ENCODE peak calls at places on chromosomes 16 and 17, in four cellular contexts. N is GM12878, S is A549, H is SK-N-SH. U is an unnamed sample.
A peak's percentile ranks its signal among the peaks of the same experiment; 100 is the strongest.

GRCh38 chr17:49403514-49404289 is 11.0 kb downstream of the PHB1 start:
- DNase-seq in N (no peak), S (no peak), H (no peak), U (no peak)

GRCh38 chr17:78174332-78174869 is 6.0 kb downstream of the SYNGR2 start:
- DNase-seq in N (no peak), S (no peak), H (no peak), U (no peak)

GRCh38 chr17:10025976-10026785 is 121.1 kb upstream of the RCVRN start:
- DNase-seq in N (no peak), S (no peak), H (no peak), U (no peak)

GRCh38 chr17:71790791-71791190 is 330.0 kb upstream of the SOX9 start:
- DNase-seq in N (no peak), S (peak; percentile 13), H (no peak), U (peak; percentile 11)

GRCh38 chr16:66635406-66635805 is 30.9 kb downstream of the CMTM3 start:
- DNase-seq in N (no peak), S (no peak), H (no peak), U (no peak)

GRCh38 chr17:62109378-62109902 is 44.4 kb upstream of the MED13 start:
- DNase-seq in N (peak; percentile 77), S (peak; percentile 92), H (peak; percentile 79), U (peak; percentile 60)

GRCh38 chr17:6509295-6509771 is 47.0 kb downstream of the PITPNM3 start:
- DNase-seq in N (no peak), S (no peak), H (no peak), U (peak; percentile 37)

GRCh38 chr17:38724337-38724988 is 5.7 kb upstream of the CISD3 start:
- DNase-seq in N (no peak), S (no peak), H (peak; percentile 94), U (no peak)

GRCh38 chr16:22381392-22381791 is 7.0 kb upstream of the CDR2 start:
- DNase-seq in N (no peak), S (no peak), H (no peak), U (no peak)

GRCh38 chr16:22383827-22384226 is 9.4 kb upstream of the CDR2 start:
- DNase-seq in N (no peak), S (no peak), H (no peak), U (no peak)

GRCh38 chr16:22375963-22376640 is 1.7 kb upstream of the CDR2 start:
- DNase-seq in N (no peak), S (no peak), H (no peak), U (no peak)

GRCh38 chr16:22379656-22380055 is 5.2 kb upstream of the CDR2 start:
- DNase-seq in N (no peak), S (no peak), H (no peak), U (no peak)

DNA sequence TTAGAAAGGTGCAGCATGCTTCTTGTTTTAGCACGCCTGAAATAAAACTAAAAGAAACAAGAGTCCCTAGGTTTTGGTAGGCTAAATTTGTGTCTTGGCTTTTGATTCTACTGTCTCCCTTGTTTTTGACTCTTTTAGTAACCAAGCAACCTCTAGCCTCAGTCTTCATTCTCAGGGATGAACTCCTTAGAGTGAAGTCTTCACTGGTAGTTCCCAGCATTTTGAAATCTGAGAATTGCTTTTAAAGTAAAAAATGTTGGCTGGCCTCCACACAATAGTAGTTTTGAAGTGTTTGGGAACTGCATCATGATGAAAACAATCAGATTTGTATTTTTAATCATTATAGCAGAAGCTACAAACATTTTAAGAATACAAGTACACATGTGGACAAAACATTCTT is 6.1 kb upstream of the CDR2 start:
- DNase-seq in N (no peak), S (no peak), H (no peak), U (peak; percentile 60)
- TF ChIP-seq SMC3 in N (no peak), S (no peak), H (no peak), U (no peak)

GRCh38 chr17:46814446-46814845 is 4.0 kb downstream of the WNT3 start:
- DNase-seq in N (no peak), S (no peak), H (no peak), U (no peak)

GRCh38 chr17:46811978-46812583 is 6.4 kb downstream of the WNT3 start:
- DNase-seq in N (no peak), S (no peak), H (no peak), U (peak; percentile 55)

GRCh38 chr17:46810837-46811236 is 7.7 kb downstream of the WNT3 start:
- DNase-seq in N (no peak), S (no peak), H (no peak), U (no peak)

GRCh38 chr17:46813920-46814319 is 4.6 kb downstream of the WNT3 start:
- DNase-seq in N (no peak), S (no peak), H (no peak), U (no peak)

DNA sequence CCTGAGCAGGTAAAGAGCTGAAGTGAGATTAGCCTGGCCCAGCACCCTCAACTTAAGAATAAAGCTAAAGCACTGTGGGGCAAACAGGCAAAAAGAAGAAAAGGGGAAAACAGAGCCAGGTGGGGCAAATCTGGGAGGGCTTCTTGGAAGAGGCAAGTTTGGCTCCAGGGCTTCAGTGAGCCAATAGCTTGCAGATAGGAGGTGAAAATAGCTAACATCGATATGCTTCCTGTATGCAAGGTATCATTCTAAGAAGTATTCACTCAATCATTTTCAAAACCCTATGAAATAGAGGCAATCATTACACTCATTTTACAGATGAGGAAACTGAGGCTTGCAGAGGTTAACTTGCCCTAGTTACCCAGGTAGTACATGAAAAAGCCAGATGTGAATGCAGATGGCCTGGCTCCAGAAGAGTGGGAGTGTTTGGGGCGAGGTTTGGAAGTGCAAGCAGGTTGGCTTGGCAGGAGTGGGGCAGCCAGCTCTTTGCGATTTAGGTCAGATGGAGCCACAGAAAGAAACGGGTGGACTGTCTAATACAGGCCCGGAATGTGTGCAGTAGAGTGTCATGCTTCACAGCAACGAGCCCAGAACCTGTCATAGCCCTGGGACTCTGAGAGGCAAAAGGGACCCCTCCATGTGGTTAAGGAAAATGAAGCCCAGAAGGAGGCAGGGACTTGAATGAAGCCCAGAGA is 5.7 kb downstream of the WNT3 start:
- DNase-seq in N (no peak), S (no peak), H (no peak), U (no peak)
- TF ChIP-seq SMC3 in N (no peak), S (no peak), H (no peak), U (no peak)

GRCh38 chr17:15513058-15513858 is 45.8 kb upstream of the CDRT4 start:
- DNase-seq in N (no peak), S (no peak), H (no peak), U (peak; percentile 64)
- TF ChIP-seq SMC3 in N (no peak), S (no peak), H (no peak), U (no peak)

GRCh38 chr17:73096866-73097265 is 4.4 kb upstream of the SLC39A11 start:
- DNase-seq in N (no peak), S (no peak), H (no peak), U (no peak)
- TF ChIP-seq SMC3 in N (no peak), S (no peak), H (no peak), U (no peak)

DNA sequence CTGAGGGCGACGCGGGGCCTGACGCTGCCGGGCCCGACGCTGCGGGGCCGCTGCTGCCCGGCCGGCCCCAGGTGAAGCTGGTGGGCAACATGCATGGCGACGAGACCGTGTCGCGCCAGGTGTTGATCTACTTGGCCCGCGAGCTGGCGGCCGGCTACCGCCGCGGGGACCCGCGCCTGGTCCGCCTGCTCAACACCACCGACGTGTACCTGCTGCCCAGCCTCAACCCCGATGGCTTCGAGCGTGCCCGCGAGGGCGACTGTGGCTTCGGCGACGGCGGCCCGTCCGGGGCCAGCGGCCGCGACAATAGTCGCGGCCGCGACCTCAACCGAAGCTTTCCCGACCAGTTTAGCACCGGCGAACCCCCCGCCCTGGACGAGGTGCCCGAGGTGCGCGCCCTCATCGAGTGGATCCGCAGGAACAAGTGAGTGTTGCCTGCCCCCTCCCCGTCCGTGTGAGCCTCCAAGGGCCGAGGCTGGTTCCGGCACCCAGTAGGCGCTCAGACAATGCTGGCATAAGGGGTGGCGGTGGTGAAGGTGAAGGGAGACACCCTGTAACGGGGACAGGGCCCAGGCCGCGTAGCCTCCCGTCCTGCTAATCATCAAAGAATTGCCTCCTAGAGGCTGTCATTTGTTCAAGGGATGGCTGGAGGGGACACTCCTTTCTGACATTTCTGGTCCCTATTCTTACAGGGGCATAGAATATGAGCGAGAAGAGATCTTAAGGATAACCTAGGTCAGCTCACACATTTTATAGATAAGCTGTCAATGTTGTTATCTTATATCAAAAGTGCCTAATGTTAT is 777 bp downstream of the CPD start:
- DNase-seq in N (no peak), S (peak; percentile 31), H (peak; percentile 71), U (no peak)
- TF ChIP-seq SMC3 in N (no peak), S (no peak), H (no peak), U (no peak)

GRCh38 chr16:89197633-89198416 is 2.5 kb downstream of the SLC22A31 start:
- DNase-seq in N (no peak), S (no peak), H (no peak), U (no peak)

GRCh38 chr16:89200850-89201466 is 621 bp upstream of the SLC22A31 start:
- DNase-seq in N (no peak), S (no peak), H (peak; percentile 49), U (no peak)

GRCh38 chr16:89198417-89199240 is 1.7 kb downstream of the SLC22A31 start:
- DNase-seq in N (no peak), S (no peak), H (peak; percentile 25), U (no peak)

GRCh38 chr16:89200124-89200849 is at the start of gene SLC22A31:
- DNase-seq in N (no peak), S (no peak), H (peak; percentile 36), U (no peak)

DNA sequence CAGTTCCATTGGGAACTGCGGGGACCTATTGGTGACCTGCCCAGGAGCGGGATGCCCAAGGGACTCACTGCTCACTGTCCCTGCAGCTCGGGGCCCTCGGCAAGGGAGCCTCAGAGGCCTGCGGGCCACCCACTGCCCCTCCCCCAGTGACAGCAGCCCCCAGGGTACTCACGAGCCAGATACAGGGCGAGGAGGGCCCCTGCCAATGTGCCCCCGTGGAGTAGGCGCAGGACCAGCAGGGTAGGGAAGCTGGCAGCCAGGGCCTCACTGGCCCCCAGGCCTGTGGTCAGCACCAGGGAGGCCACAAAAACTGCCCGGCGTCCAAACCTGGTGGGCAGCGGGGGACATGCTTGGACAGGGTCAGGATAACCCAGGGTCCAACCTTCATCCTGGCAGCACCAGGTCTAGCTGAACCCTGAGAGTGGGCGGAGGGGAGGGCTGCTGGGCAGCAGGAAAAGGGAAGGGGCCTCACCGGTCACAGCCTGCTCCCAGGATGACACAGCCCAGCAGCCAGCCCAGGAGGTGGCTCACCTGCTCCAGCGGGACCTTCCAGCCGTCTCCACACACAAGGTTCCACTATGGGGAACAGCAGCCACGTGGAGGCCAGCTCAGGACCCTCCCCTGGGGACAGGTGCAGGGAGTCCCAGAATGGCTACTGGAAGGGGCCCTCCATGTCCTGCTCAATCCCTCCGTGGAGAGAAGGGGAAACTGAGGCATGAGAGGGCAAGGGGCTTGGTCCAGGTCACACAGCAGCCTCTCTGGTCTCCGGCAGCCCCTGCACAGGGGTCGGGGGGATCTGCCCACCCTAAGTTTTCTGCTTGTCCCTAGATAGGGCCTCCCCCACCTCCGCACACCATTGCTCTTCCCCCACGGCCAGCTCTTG is 855 bp downstream of the SLC22A31 start:
- DNase-seq in N (no peak), S (no peak), H (no peak), U (no peak)
- TF ChIP-seq SMC3 in N (no peak), S (no peak), H (no peak), U (no peak)

DNA sequence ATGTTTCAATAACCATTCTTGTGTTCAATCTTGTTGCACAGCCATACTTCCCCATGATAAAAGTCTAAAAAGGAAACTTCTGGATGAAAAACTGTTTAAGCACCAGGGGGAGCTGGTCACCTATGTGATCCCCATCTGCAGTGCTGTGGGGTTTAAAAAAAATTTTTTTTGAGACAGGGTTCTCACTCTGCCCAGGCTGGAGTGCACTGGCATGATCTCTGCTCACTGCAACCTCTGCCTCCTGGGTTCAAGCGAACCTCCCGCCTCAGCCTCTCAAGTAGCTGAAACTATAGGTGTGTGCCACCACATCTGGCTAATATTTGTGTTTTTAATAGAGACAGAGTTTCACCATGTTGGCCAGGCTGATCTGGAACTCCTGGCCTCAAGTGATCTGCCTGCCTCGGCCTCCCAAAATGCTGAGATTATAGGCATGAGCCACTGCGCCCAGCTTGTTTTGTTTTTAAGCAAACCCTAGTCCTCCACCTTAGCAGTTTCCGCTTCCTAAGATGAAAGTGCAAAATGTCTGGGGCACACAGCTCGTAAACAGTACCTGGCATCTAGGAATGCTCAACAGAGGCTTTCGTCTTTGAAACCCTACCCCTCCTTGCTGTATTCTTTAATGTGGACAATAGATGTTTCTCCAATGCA is 25.4 kb downstream of the DNAJA2 start:
- DNase-seq in N (peak; percentile 32), S (peak; percentile 38), H (peak; percentile 65), U (peak; percentile 49)
- TF ChIP-seq SMC3 in N (peak; percentile 93), S (peak; percentile 79), H (peak; percentile 74), U (peak; percentile 74)

U was measured in IMR-90.